ENCODE peak calls at places on chromosomes 11 and 22, in four cellular contexts. Q is nucleus accumbens, H is germinal center, E is H54. P is an unnamed sample.

GRCh38 chr22:49331223-49331815 is 496.4 kb downstream of the BRD1 start:
- DNase-seq in Q (no peak), H (no peak), E (no peak), P (no peak)

GRCh38 chr11:126640186-126640585 is 284.7 kb downstream of the ST3GAL4 start:
- DNase-seq in Q (no peak), H (no peak), E (no peak), P (no peak)

GRCh38 chr11:113376156-113376555 is 11.4 kb upstream of the ANKK1 start:
- DNase-seq in Q (no peak), H (peak), E (no peak), P (no peak)

GRCh38 chr11:16321148-16321547 is 35.2 kb downstream of the SOX6 start:
- DNase-seq in Q (no peak), H (no peak), E (no peak), P (no peak)

GRCh38 chr22:36411589-36412258 is 24.0 kb upstream of the MYH9 start:
- DNase-seq in Q (no peak), H (no peak), E (no peak), P (no peak)

GRCh38 chr11:86978756-86979608 is 23.8 kb upstream of the FZD4 start:
- DNase-seq in Q (no peak), H (no peak), E (no peak), P (no peak)

GRCh38 chr22:36009085-36009484 is 19.5 kb downstream of the RBFOX2 start:
- DNase-seq in Q (no peak), H (no peak), E (no peak), P (no peak)

GRCh38 chr11:72856065-72856464 is 41.9 kb downstream of the ATG16L2 start:
- DNase-seq in Q (no peak), H (no peak), E (no peak), P (no peak)

GRCh38 chr11:106466441-106467190 is 389.2 kb downstream of the AASDHPPT start:
- DNase-seq in Q (no peak), H (no peak), E (no peak), P (no peak)

GRCh38 chr11:61111786-61112517 is 9.7 kb downstream of the CD5 start:
- DNase-seq in Q (no peak), H (no peak), E (no peak), P (no peak)

GRCh38 chr11:41499429-41499828 is 40.0 kb upstream of the LRRC4C start:
- DNase-seq in Q (no peak), H (no peak), E (no peak), P (no peak)

GRCh38 chr11:105230586-105230985 is 91.0 kb upstream of the CARD18 start:
- DNase-seq in Q (no peak), H (no peak), E (no peak), P (no peak)

GRCh38 chr22:22783505-22783904 is 104.1 kb upstream of the IGLL5 start:
- DNase-seq in Q (no peak), H (no peak), E (no peak), P (no peak)

GRCh38 chr22:46537221-46537945 is at the start of gene CELSR1:
- DNase-seq in Q (no peak), H (peak), E (no peak), P (no peak)

GRCh38 chr11:130932086-130932712 is 15.9 kb upstream of the SNX19 start:
- DNase-seq in Q (no peak), H (no peak), E (no peak), P (no peak)

GRCh38 chr11:128886401-128887119 is 4.6 kb upstream of the KCNJ5 start:
- DNase-seq in Q (no peak), H (no peak), E (no peak), P (no peak)

GRCh38 chr11:113245216-113245615 is 69.2 kb upstream of the TTC12 start:
- DNase-seq in Q (no peak), H (no peak), E (no peak), P (no peak)